ENCODE peak calls at places on chromosome 16, in six cellular contexts. One of them, this sample, is unnamed.

GRCh38 chr16:48963306-48963705 is 318.3 kb downstream of the CBLN1 start:
- DNase-seq in cerebellum: no peak
- DNase-seq in NCI-H2081: no peak
- DNase-seq in ovary: no peak
- DNase-seq in T-helper 2 cell: no peak
- DNase-seq in stimulated activated CD8-positive, alpha-beta memory T cell treated with anti-CD3 and anti-CD28 coated beads, Interleukin-2, amount 100 ng/mL, for 1 hour: no peak
- DNase-seq in this sample: no peak

GRCh38 chr16:12845282-12845681 is 41.6 kb upstream of the CPPED1 start:
- DNase-seq in NCI-H2081: no peak
- DNase-seq in stimulated activated CD8-positive, alpha-beta memory T cell treated with anti-CD3 and anti-CD28 coated beads, Interleukin-2, amount 100 ng/mL, for 1 hour: no peak
- DNase-seq in T-helper 2 cell: no peak
- DNase-seq in ovary: no peak
- DNase-seq in cerebellum: no peak
- DNase-seq in this sample: no peak

GRCh38 chr16:50602531-50603205 is 54.5 kb downstream of the NKD1 start:
- DNase-seq in stimulated activated CD8-positive, alpha-beta memory T cell treated with anti-CD3 and anti-CD28 coated beads, Interleukin-2, amount 100 ng/mL, for 1 hour: no peak
- DNase-seq in T-helper 2 cell: no peak
- DNase-seq in ovary: no peak
- DNase-seq in cerebellum: peak
- DNase-seq in NCI-H2081: no peak
- DNase-seq in this sample: peak

GRCh38 chr16:29007865-29008593 is 23.2 kb downstream of the LAT start:
- DNase-seq in stimulated activated CD8-positive, alpha-beta memory T cell treated with anti-CD3 and anti-CD28 coated beads, Interleukin-2, amount 100 ng/mL, for 1 hour: no peak
- DNase-seq in NCI-H2081: no peak
- DNase-seq in T-helper 2 cell: peak
- DNase-seq in ovary: no peak
- DNase-seq in cerebellum: no peak
- DNase-seq in this sample: no peak

GRCh38 chr16:87076950-87077749 is 240.0 kb downstream of the C16orf95 start:
- DNase-seq in T-helper 2 cell: no peak
- DNase-seq in NCI-H2081: no peak
- DNase-seq in ovary: no peak
- DNase-seq in cerebellum: no peak
- DNase-seq in stimulated activated CD8-positive, alpha-beta memory T cell treated with anti-CD3 and anti-CD28 coated beads, Interleukin-2, amount 100 ng/mL, for 1 hour: no peak
- DNase-seq in this sample: peak

GRCh38 chr16:17206712-17207111 is 264.0 kb downstream of the XYLT1 start:
- DNase-seq in stimulated activated CD8-positive, alpha-beta memory T cell treated with anti-CD3 and anti-CD28 coated beads, Interleukin-2, amount 100 ng/mL, for 1 hour: no peak
- DNase-seq in NCI-H2081: no peak
- DNase-seq in T-helper 2 cell: no peak
- DNase-seq in cerebellum: no peak
- DNase-seq in ovary: no peak
- DNase-seq in this sample: no peak

GRCh38 chr16:77172964-77173363 is 18.0 kb upstream of the MON1B start:
- DNase-seq in T-helper 2 cell: no peak
- DNase-seq in cerebellum: no peak
- DNase-seq in ovary: no peak
- DNase-seq in stimulated activated CD8-positive, alpha-beta memory T cell treated with anti-CD3 and anti-CD28 coated beads, Interleukin-2, amount 100 ng/mL, for 1 hour: no peak
- DNase-seq in NCI-H2081: no peak
- DNase-seq in this sample: no peak

GRCh38 chr16:48852955-48853354 is 243.0 kb upstream of the N4BP1 start:
- DNase-seq in stimulated activated CD8-positive, alpha-beta memory T cell treated with anti-CD3 and anti-CD28 coated beads, Interleukin-2, amount 100 ng/mL, for 1 hour: no peak
- DNase-seq in ovary: no peak
- DNase-seq in T-helper 2 cell: no peak
- DNase-seq in NCI-H2081: no peak
- DNase-seq in cerebellum: no peak
- DNase-seq in this sample: no peak

GRCh38 chr16:55257971-55258613 is 65.9 kb upstream of the IRX6 start:
- DNase-seq in cerebellum: no peak
- DNase-seq in ovary: no peak
- DNase-seq in T-helper 2 cell: no peak
- DNase-seq in NCI-H2081: peak
- DNase-seq in stimulated activated CD8-positive, alpha-beta memory T cell treated with anti-CD3 and anti-CD28 coated beads, Interleukin-2, amount 100 ng/mL, for 1 hour: no peak
- DNase-seq in this sample: peak

GRCh38 chr16:14070555-14070876 is 603 bp upstream of the MRTFB start:
- DNase-seq in NCI-H2081: no peak
- DNase-seq in T-helper 2 cell: no peak
- DNase-seq in ovary: no peak
- DNase-seq in cerebellum: no peak
- DNase-seq in stimulated activated CD8-positive, alpha-beta memory T cell treated with anti-CD3 and anti-CD28 coated beads, Interleukin-2, amount 100 ng/mL, for 1 hour: no peak
- DNase-seq in this sample: no peak

GRCh38 chr16:68503334-68503733 is 35.8 kb upstream of the ZFP90 start:
- DNase-seq in T-helper 2 cell: no peak
- DNase-seq in cerebellum: no peak
- DNase-seq in stimulated activated CD8-positive, alpha-beta memory T cell treated with anti-CD3 and anti-CD28 coated beads, Interleukin-2, amount 100 ng/mL, for 1 hour: no peak
- DNase-seq in ovary: no peak
- DNase-seq in NCI-H2081: no peak
- DNase-seq in this sample: no peak

GRCh38 chr16:26475579-26475978 is 591.1 kb upstream of the C16orf82 start:
- DNase-seq in ovary: no peak
- DNase-seq in cerebellum: no peak
- DNase-seq in stimulated activated CD8-positive, alpha-beta memory T cell treated with anti-CD3 and anti-CD28 coated beads, Interleukin-2, amount 100 ng/mL, for 1 hour: no peak
- DNase-seq in NCI-H2081: no peak
- DNase-seq in T-helper 2 cell: no peak
- DNase-seq in this sample: no peak

GRCh38 chr16:53504161-53504663 is 1.2 kb upstream of the AKTIP start:
- DNase-seq in NCI-H2081: peak
- DNase-seq in stimulated activated CD8-positive, alpha-beta memory T cell treated with anti-CD3 and anti-CD28 coated beads, Interleukin-2, amount 100 ng/mL, for 1 hour: no peak
- DNase-seq in ovary: peak
- DNase-seq in cerebellum: peak
- DNase-seq in T-helper 2 cell: no peak
- DNase-seq in this sample: peak

GRCh38 chr16:3999479-3999868 is 116.8 kb downstream of the ADCY9 start:
- DNase-seq in stimulated activated CD8-positive, alpha-beta memory T cell treated with anti-CD3 and anti-CD28 coated beads, Interleukin-2, amount 100 ng/mL, for 1 hour: no peak
- DNase-seq in NCI-H2081: no peak
- DNase-seq in cerebellum: no peak
- DNase-seq in ovary: peak
- DNase-seq in T-helper 2 cell: no peak
- DNase-seq in this sample: peak

GRCh38 chr16:49928176-49928892 is 72.4 kb upstream of the ZNF423 start:
- DNase-seq in cerebellum: no peak
- DNase-seq in T-helper 2 cell: no peak
- DNase-seq in NCI-H2081: no peak
- DNase-seq in ovary: no peak
- DNase-seq in stimulated activated CD8-positive, alpha-beta memory T cell treated with anti-CD3 and anti-CD28 coated beads, Interleukin-2, amount 100 ng/mL, for 1 hour: no peak
- DNase-seq in this sample: no peak